ENCODE peak calls at places on chromosomes 12 and 14, in nine cellular contexts. One of them, this sample, is unnamed.

GRCh38 chr12:116544656-116545055 is 14.5 kb upstream of the MAP1LC3B2 start:
- DNase-seq in stimulated activated CD4-positive, alpha-beta T cell treated with anti-CD3 and anti-CD28 coated beads, TNF-alpha, amount 100 ng/mL, for 24 hours: no peak
- DNase-seq in WERI-Rb-1: no peak
- DNase-seq in activated CD8-positive, alpha-beta memory T cell treated with anti-CD3 and anti-CD28 coated beads, Interleukin-2, amount 50 U/mL, for 48 hours: no peak
- DNase-seq in MM.1S: no peak
- DNase-seq in activated T-cell treated with anti-CD3 and anti-CD28 coated beads for 1 hour: no peak
- DNase-seq in NCI-H524: no peak
- DNase-seq in hepatocyte: no peak
- DNase-seq in epithelial cell of esophagus: peak
- DNase-seq in this sample: no peak

GRCh38 chr12:53569174-53569557 is 57.0 kb downstream of the ATF7 start:
- DNase-seq in MM.1S: no peak
- DNase-seq in activated CD8-positive, alpha-beta memory T cell treated with anti-CD3 and anti-CD28 coated beads, Interleukin-2, amount 50 U/mL, for 48 hours: no peak
- DNase-seq in NCI-H524: no peak
- DNase-seq in WERI-Rb-1: no peak
- DNase-seq in epithelial cell of esophagus: peak
- DNase-seq in stimulated activated CD4-positive, alpha-beta T cell treated with anti-CD3 and anti-CD28 coated beads, TNF-alpha, amount 100 ng/mL, for 24 hours: no peak
- DNase-seq in hepatocyte: no peak
- DNase-seq in activated T-cell treated with anti-CD3 and anti-CD28 coated beads for 1 hour: no peak
- DNase-seq in this sample: no peak

GRCh38 chr12:111598637-111599458 is at the start of gene ATXN2:
- DNase-seq in stimulated activated CD4-positive, alpha-beta T cell treated with anti-CD3 and anti-CD28 coated beads, TNF-alpha, amount 100 ng/mL, for 24 hours: peak
- DNase-seq in epithelial cell of esophagus: peak
- DNase-seq in WERI-Rb-1: peak
- DNase-seq in MM.1S: peak
- DNase-seq in NCI-H524: no peak
- DNase-seq in activated CD8-positive, alpha-beta memory T cell treated with anti-CD3 and anti-CD28 coated beads, Interleukin-2, amount 50 U/mL, for 48 hours: peak
- DNase-seq in hepatocyte: peak
- DNase-seq in activated T-cell treated with anti-CD3 and anti-CD28 coated beads for 1 hour: peak
- DNase-seq in this sample: no peak

GRCh38 chr12:107359382-107359781 is 266.0 kb upstream of the CRY1 start:
- DNase-seq in WERI-Rb-1: no peak
- DNase-seq in NCI-H524: no peak
- DNase-seq in MM.1S: no peak
- DNase-seq in activated CD8-positive, alpha-beta memory T cell treated with anti-CD3 and anti-CD28 coated beads, Interleukin-2, amount 50 U/mL, for 48 hours: no peak
- DNase-seq in activated T-cell treated with anti-CD3 and anti-CD28 coated beads for 1 hour: no peak
- DNase-seq in stimulated activated CD4-positive, alpha-beta T cell treated with anti-CD3 and anti-CD28 coated beads, TNF-alpha, amount 100 ng/mL, for 24 hours: no peak
- DNase-seq in epithelial cell of esophagus: peak
- DNase-seq in hepatocyte: no peak
- DNase-seq in this sample: no peak

GRCh38 chr14:101193845-101194355 is 290.4 kb upstream of the RTL1 start:
- DNase-seq in hepatocyte: no peak
- DNase-seq in stimulated activated CD4-positive, alpha-beta T cell treated with anti-CD3 and anti-CD28 coated beads, TNF-alpha, amount 100 ng/mL, for 24 hours: no peak
- DNase-seq in activated T-cell treated with anti-CD3 and anti-CD28 coated beads for 1 hour: no peak
- DNase-seq in MM.1S: no peak
- DNase-seq in activated CD8-positive, alpha-beta memory T cell treated with anti-CD3 and anti-CD28 coated beads, Interleukin-2, amount 50 U/mL, for 48 hours: peak
- DNase-seq in WERI-Rb-1: no peak
- DNase-seq in NCI-H524: no peak
- DNase-seq in epithelial cell of esophagus: no peak
- DNase-seq in this sample: no peak

GRCh38 chr12:51403159-51403558 is 12.0 kb upstream of the GALNT6 start:
- DNase-seq in hepatocyte: no peak
- DNase-seq in NCI-H524: no peak
- DNase-seq in MM.1S: no peak
- DNase-seq in WERI-Rb-1: no peak
- DNase-seq in activated CD8-positive, alpha-beta memory T cell treated with anti-CD3 and anti-CD28 coated beads, Interleukin-2, amount 50 U/mL, for 48 hours: no peak
- DNase-seq in stimulated activated CD4-positive, alpha-beta T cell treated with anti-CD3 and anti-CD28 coated beads, TNF-alpha, amount 100 ng/mL, for 24 hours: no peak
- DNase-seq in activated T-cell treated with anti-CD3 and anti-CD28 coated beads for 1 hour: no peak
- DNase-seq in epithelial cell of esophagus: no peak
- DNase-seq in this sample: no peak

GRCh38 chr14:52429451-52429850 is 115.3 kb downstream of the PTGER2 start:
- DNase-seq in activated T-cell treated with anti-CD3 and anti-CD28 coated beads for 1 hour: no peak
- DNase-seq in stimulated activated CD4-positive, alpha-beta T cell treated with anti-CD3 and anti-CD28 coated beads, TNF-alpha, amount 100 ng/mL, for 24 hours: no peak
- DNase-seq in epithelial cell of esophagus: peak
- DNase-seq in NCI-H524: no peak
- DNase-seq in activated CD8-positive, alpha-beta memory T cell treated with anti-CD3 and anti-CD28 coated beads, Interleukin-2, amount 50 U/mL, for 48 hours: no peak
- DNase-seq in MM.1S: no peak
- DNase-seq in hepatocyte: no peak
- DNase-seq in WERI-Rb-1: no peak
- DNase-seq in this sample: no peak

GRCh38 chr12:78887008-78887407 is 22.4 kb downstream of the SYT1 start:
- DNase-seq in epithelial cell of esophagus: peak
- DNase-seq in MM.1S: no peak
- DNase-seq in WERI-Rb-1: no peak
- DNase-seq in activated T-cell treated with anti-CD3 and anti-CD28 coated beads for 1 hour: no peak
- DNase-seq in stimulated activated CD4-positive, alpha-beta T cell treated with anti-CD3 and anti-CD28 coated beads, TNF-alpha, amount 100 ng/mL, for 24 hours: no peak
- DNase-seq in NCI-H524: no peak
- DNase-seq in hepatocyte: no peak
- DNase-seq in activated CD8-positive, alpha-beta memory T cell treated with anti-CD3 and anti-CD28 coated beads, Interleukin-2, amount 50 U/mL, for 48 hours: no peak
- DNase-seq in this sample: peak

GRCh38 chr14:92426237-92426636 is 87.3 kb upstream of the RIN3 start:
- DNase-seq in MM.1S: no peak
- DNase-seq in epithelial cell of esophagus: no peak
- DNase-seq in hepatocyte: no peak
- DNase-seq in activated CD8-positive, alpha-beta memory T cell treated with anti-CD3 and anti-CD28 coated beads, Interleukin-2, amount 50 U/mL, for 48 hours: no peak
- DNase-seq in activated T-cell treated with anti-CD3 and anti-CD28 coated beads for 1 hour: no peak
- DNase-seq in stimulated activated CD4-positive, alpha-beta T cell treated with anti-CD3 and anti-CD28 coated beads, TNF-alpha, amount 100 ng/mL, for 24 hours: no peak
- DNase-seq in WERI-Rb-1: no peak
- DNase-seq in NCI-H524: no peak
- DNase-seq in this sample: no peak

GRCh38 chr12:30614031-30614430 is 81.6 kb downstream of the IPO8 start:
- DNase-seq in activated CD8-positive, alpha-beta memory T cell treated with anti-CD3 and anti-CD28 coated beads, Interleukin-2, amount 50 U/mL, for 48 hours: no peak
- DNase-seq in NCI-H524: no peak
- DNase-seq in WERI-Rb-1: no peak
- DNase-seq in activated T-cell treated with anti-CD3 and anti-CD28 coated beads for 1 hour: no peak
- DNase-seq in hepatocyte: no peak
- DNase-seq in stimulated activated CD4-positive, alpha-beta T cell treated with anti-CD3 and anti-CD28 coated beads, TNF-alpha, amount 100 ng/mL, for 24 hours: no peak
- DNase-seq in epithelial cell of esophagus: no peak
- DNase-seq in MM.1S: no peak
- DNase-seq in this sample: no peak

GRCh38 chr12:55852740-55853139 is 10.0 kb upstream of the MMP19 start:
- DNase-seq in MM.1S: no peak
- DNase-seq in activated CD8-positive, alpha-beta memory T cell treated with anti-CD3 and anti-CD28 coated beads, Interleukin-2, amount 50 U/mL, for 48 hours: no peak
- DNase-seq in hepatocyte: no peak
- DNase-seq in NCI-H524: no peak
- DNase-seq in activated T-cell treated with anti-CD3 and anti-CD28 coated beads for 1 hour: no peak
- DNase-seq in WERI-Rb-1: no peak
- DNase-seq in stimulated activated CD4-positive, alpha-beta T cell treated with anti-CD3 and anti-CD28 coated beads, TNF-alpha, amount 100 ng/mL, for 24 hours: no peak
- DNase-seq in epithelial cell of esophagus: no peak
- DNase-seq in this sample: no peak

GRCh38 chr12:100043657-100044056 is 58.9 kb upstream of the ANKS1B start:
- DNase-seq in hepatocyte: no peak
- DNase-seq in activated T-cell treated with anti-CD3 and anti-CD28 coated beads for 1 hour: no peak
- DNase-seq in activated CD8-positive, alpha-beta memory T cell treated with anti-CD3 and anti-CD28 coated beads, Interleukin-2, amount 50 U/mL, for 48 hours: no peak
- DNase-seq in MM.1S: no peak
- DNase-seq in epithelial cell of esophagus: peak
- DNase-seq in stimulated activated CD4-positive, alpha-beta T cell treated with anti-CD3 and anti-CD28 coated beads, TNF-alpha, amount 100 ng/mL, for 24 hours: no peak
- DNase-seq in WERI-Rb-1: no peak
- DNase-seq in NCI-H524: no peak
- DNase-seq in this sample: no peak

GRCh38 chr12:46263140-46264017 is 5.5 kb downstream of the SLC38A1 start:
- DNase-seq in stimulated activated CD4-positive, alpha-beta T cell treated with anti-CD3 and anti-CD28 coated beads, TNF-alpha, amount 100 ng/mL, for 24 hours: no peak
- DNase-seq in hepatocyte: no peak
- DNase-seq in epithelial cell of esophagus: no peak
- DNase-seq in WERI-Rb-1: no peak
- DNase-seq in MM.1S: no peak
- DNase-seq in NCI-H524: no peak
- DNase-seq in activated CD8-positive, alpha-beta memory T cell treated with anti-CD3 and anti-CD28 coated beads, Interleukin-2, amount 50 U/mL, for 48 hours: no peak
- DNase-seq in activated T-cell treated with anti-CD3 and anti-CD28 coated beads for 1 hour: no peak
- DNase-seq in this sample: no peak

GRCh38 chr14:68157971-68158371 is 338.4 kb downstream of the RAD51B start:
- DNase-seq in WERI-Rb-1: no peak
- DNase-seq in epithelial cell of esophagus: peak
- DNase-seq in activated CD8-positive, alpha-beta memory T cell treated with anti-CD3 and anti-CD28 coated beads, Interleukin-2, amount 50 U/mL, for 48 hours: no peak
- DNase-seq in NCI-H524: no peak
- DNase-seq in activated T-cell treated with anti-CD3 and anti-CD28 coated beads for 1 hour: no peak
- DNase-seq in hepatocyte: no peak
- DNase-seq in stimulated activated CD4-positive, alpha-beta T cell treated with anti-CD3 and anti-CD28 coated beads, TNF-alpha, amount 100 ng/mL, for 24 hours: no peak
- DNase-seq in MM.1S: no peak
- DNase-seq in this sample: no peak

GRCh38 chr14:29216774-29217232 is 450.2 kb downstream of the FOXG1 start:
- DNase-seq in hepatocyte: no peak
- DNase-seq in activated T-cell treated with anti-CD3 and anti-CD28 coated beads for 1 hour: no peak
- DNase-seq in NCI-H524: no peak
- DNase-seq in epithelial cell of esophagus: peak
- DNase-seq in MM.1S: no peak
- DNase-seq in WERI-Rb-1: no peak
- DNase-seq in activated CD8-positive, alpha-beta memory T cell treated with anti-CD3 and anti-CD28 coated beads, Interleukin-2, amount 50 U/mL, for 48 hours: no peak
- DNase-seq in stimulated activated CD4-positive, alpha-beta T cell treated with anti-CD3 and anti-CD28 coated beads, TNF-alpha, amount 100 ng/mL, for 24 hours: no peak
- DNase-seq in this sample: no peak

GRCh38 chr12:30098677-30099076 is 314.9 kb upstream of the TMTC1 start:
- DNase-seq in NCI-H524: no peak
- DNase-seq in epithelial cell of esophagus: no peak
- DNase-seq in activated T-cell treated with anti-CD3 and anti-CD28 coated beads for 1 hour: no peak
- DNase-seq in activated CD8-positive, alpha-beta memory T cell treated with anti-CD3 and anti-CD28 coated beads, Interleukin-2, amount 50 U/mL, for 48 hours: no peak
- DNase-seq in stimulated activated CD4-positive, alpha-beta T cell treated with anti-CD3 and anti-CD28 coated beads, TNF-alpha, amount 100 ng/mL, for 24 hours: no peak
- DNase-seq in WERI-Rb-1: no peak
- DNase-seq in hepatocyte: no peak
- DNase-seq in MM.1S: no peak
- DNase-seq in this sample: no peak

This sample was measured in PC-9.